ENCODE peak calls at places on chromosomes 1 and 21, in eight cellular contexts. S is sigmoid colon; Q is activated CD4-positive, CD25-positive, alpha-beta regulatory T cell; I is stimulated activated CD4-positive, alpha-beta T cell treated with anti-CD3 and anti-CD28 coated beads, Interleukin-2, amount 100 ng/mL, for 24 hours; O is fibroblast of mammary gland; T is iPS DF 19.7; C is CD4-positive, alpha-beta T cell; K is M059J. E is an unnamed sample.
A peak's percentile ranks its signal among the peaks of the same experiment; 100 is the strongest.

GRCh38 chr1:153434746-153435455 is 18.6 kb downstream of the S100A7A start:
- DNase-seq in O (no peak), I (no peak), C (no peak), Q (no peak), T (no peak), K (no peak), S (no peak), E (no peak)

GRCh38 chr1:224438989-224439388 is 4.4 kb upstream of the WDR26 start:
- DNase-seq in T (no peak), Q (no peak), I (no peak), K (no peak), C (no peak), S (no peak), O (no peak), E (no peak)

GRCh38 chr1:78703806-78704205 is 54.2 kb downstream of the IFI44 start:
- DNase-seq in O (no peak), C (no peak), K (no peak), Q (no peak), S (no peak), I (no peak), T (no peak), E (no peak)

GRCh38 chr1:82091729-82092128 is 291.0 kb downstream of the ADGRL2 start:
- DNase-seq in S (no peak), I (no peak), K (no peak), C (no peak), O (peak; percentile 71), T (no peak), Q (no peak), E (no peak)

GRCh38 chr1:47710075-47711071 is 272.5 kb downstream of the FOXD2 start:
- DNase-seq in T (no peak), O (peak; percentile 42), C (peak; percentile 46), S (peak; percentile 84), I (peak; percentile 83), K (peak; percentile 40), Q (peak; percentile 31), E (peak; percentile 37)

GRCh38 chr1:164712131-164713031 is 153.4 kb downstream of the PBX1 start:
- DNase-seq in S (no peak), Q (no peak), C (no peak), I (no peak), T (no peak), O (peak; percentile 70), K (no peak), E (peak; percentile 27)

GRCh38 chr1:65172936-65173335 is 24.9 kb downstream of the AK4 start:
- DNase-seq in S (no peak), T (no peak), O (peak; percentile 49), K (peak; percentile 81), C (no peak), I (no peak), Q (no peak), E (no peak)

GRCh38 chr21:34737115-34737514 is 68.3 kb downstream of the CLIC6 start:
- DNase-seq in C (no peak), T (no peak), O (no peak), Q (no peak), I (no peak), K (peak; percentile 54), S (no peak), E (no peak)

GRCh38 chr1:64920936-64921589 is 45.3 kb downstream of the JAK1 start:
- DNase-seq in K (no peak), I (no peak), O (peak; percentile 74), Q (no peak), C (no peak), T (no peak), S (no peak), E (peak; percentile 69)

GRCh38 chr1:2591581-2592261 is 5.1 kb downstream of the PRXL2B start:
- DNase-seq in O (no peak), T (no peak), I (no peak), S (peak; percentile 51), Q (no peak), K (no peak), C (no peak), E (no peak)

GRCh38 chr1:211643324-211644212 is 31.9 kb downstream of the NEK2 start:
- DNase-seq in Q (no peak), O (no peak), I (peak; percentile 19), C (no peak), K (peak; percentile 84), T (no peak), S (no peak), E (no peak)

GRCh38 chr21:34186119-34186719 is 112.8 kb downstream of the MRPS6 start:
- DNase-seq in T (no peak), C (no peak), I (no peak), K (no peak), O (no peak), Q (no peak), S (no peak), E (no peak)

GRCh38 chr21:39319814-39320332 is 6.4 kb upstream of the BRWD1 start:
- DNase-seq in K (no peak), I (no peak), C (no peak), S (no peak), T (no peak), O (peak; percentile 39), Q (no peak), E (peak; percentile 33)